ENCODE peak calls at places on chromosomes 13 and 19, in four cellular contexts. U is H54, L is IMR-90, P is H1. W is an unnamed sample.

GRCh38 chr13:99484405-99484981 is 16.8 kb upstream of the TM9SF2 start:
- DNase-seq in L (peak), U (no peak), P (no peak), W (peak)

GRCh38 chr13:40995997-40996396 is 23.1 kb downstream of the ELF1 start:
- DNase-seq in L (no peak), U (no peak), P (no peak), W (no peak)

GRCh38 chr13:40318366-40318765 is 348.1 kb downstream of the FOXO1 start:
- DNase-seq in U (no peak), P (no peak), L (no peak), W (peak)

GRCh38 chr19:6484831-6485230 is 3.2 kb upstream of the DENND1C start:
- DNase-seq in L (no peak), U (no peak), P (no peak), W (no peak)

GRCh38 chr19:56538254-56538760 is 441 bp upstream of the ZFP28 start:
- DNase-seq in L (peak), P (peak), U (peak), W (peak)

GRCh38 chr13:49436890-49437289 is 7.0 kb downstream of the CAB39L start:
- DNase-seq in U (no peak), L (peak), P (no peak), W (peak)

GRCh38 chr13:76879211-76879875 is 6.9 kb downstream of the KCTD12 start:
- DNase-seq in P (no peak), U (peak), L (peak), W (no peak)

GRCh38 chr13:73223372-73223781 is 164.6 kb downstream of the KLF5 start:
- DNase-seq in P (no peak), U (no peak), L (no peak), W (no peak)

GRCh38 chr19:46297700-46298476 is 1.0 kb downstream of the HIF3A start:
- DNase-seq in P (peak), U (no peak), L (no peak), W (peak)

GRCh38 chr13:37608750-37609339 is 10.3 kb upstream of the POSTN start:
- DNase-seq in L (no peak), P (no peak), U (no peak), W (no peak)

GRCh38 chr13:113383089-113383488 is 19.2 kb upstream of the GRTP1 start:
- DNase-seq in L (no peak), P (no peak), U (no peak), W (no peak)

GRCh38 chr13:36582977-36583376 is 90.8 kb upstream of the SERTM1 start:
- DNase-seq in P (no peak), U (no peak), L (no peak), W (no peak)

GRCh38 chr13:47858042-47858677 is 142.9 kb downstream of the SUCLA2 start:
- DNase-seq in U (no peak), L (no peak), P (no peak), W (no peak)

GRCh38 chr13:98584668-98585397 is 7.9 kb upstream of the STK24 start:
- DNase-seq in P (no peak), U (no peak), L (no peak), W (no peak)

GRCh38 chr19:40143612-40144011 is 47.6 kb upstream of the MAP3K10 start:
- DNase-seq in L (no peak), P (no peak), U (no peak), W (no peak)

GRCh38 chr13:65677906-65678305 is 1552.2 kb downstream of the PCDH9 start:
- DNase-seq in L (peak), P (no peak), U (no peak), W (no peak)

GRCh38 chr19:3398114-3398899 is 31.9 kb downstream of the NFIC start:
- DNase-seq in P (no peak), U (no peak), L (peak), W (no peak)

GRCh38 chr13:44051923-44052322 is 172.2 kb downstream of the LACC1 start:
- DNase-seq in L (peak), U (no peak), P (no peak), W (no peak)

GRCh38 chr13:114124921-114125320 is 7.5 kb downstream of the RASA3 start:
- DNase-seq in L (peak), P (no peak), U (peak), W (no peak)

GRCh38 chr19:19170053-19170945 is at the start of gene MEF2B:
- DNase-seq in L (peak), U (no peak), P (peak), W (peak)

GRCh38 chr19:48085904-48086864 is 24.4 kb downstream of the PLA2G4C start:
- DNase-seq in U (no peak), P (peak), L (no peak), W (no peak)

GRCh38 chr19:56367829-56368711 is 25.3 kb downstream of the ZNF582 start:
- DNase-seq in U (no peak), L (peak), P (peak), W (peak)

GRCh38 chr13:97003071-97003470 is 8.8 kb upstream of the OXGR1 start:
- DNase-seq in P (no peak), L (no peak), U (no peak), W (no peak)

GRCh38 chr13:91369432-91369831 is 21.9 kb downstream of the MIR17HG start:
- DNase-seq in L (peak), P (no peak), U (no peak), W (no peak)

GRCh38 chr13:59680429-59681024 is 483.2 kb downstream of the DIAPH3 start:
- DNase-seq in U (no peak), P (no peak), L (peak), W (peak)

GRCh38 chr13:108816381-108816780 is 187.0 kb downstream of the MYO16 start:
- DNase-seq in L (no peak), U (no peak), P (no peak), W (no peak)

GRCh38 chr19:42096255-42096837 is 20.4 kb downstream of the ZNF574 start:
- DNase-seq in L (no peak), U (no peak), P (no peak), W (no peak)

GRCh38 chr13:20826810-20827560 is 53.2 kb upstream of the EEF1AKMT1 start:
- DNase-seq in L (peak), P (no peak), U (no peak), W (no peak)

GRCh38 chr13:39616087-39616694 is 13.2 kb upstream of the LHFPL6 start:
- DNase-seq in L (peak), U (peak), P (no peak), W (peak)

GRCh38 chr13:48631441-48631840 is 22.3 kb upstream of the CYSLTR2 start:
- DNase-seq in U (no peak), P (no peak), L (no peak), W (no peak)

GRCh38 chr19:31096930-31097329 is 252.3 kb downstream of the TSHZ3 start:
- DNase-seq in U (no peak), P (no peak), L (no peak), W (no peak)

GRCh38 chr19:29666634-29667389 is 1.6 kb downstream of the PLEKHF1 start:
- DNase-seq in L (peak), P (peak), U (peak), W (peak)

GRCh38 chr19:29664753-29665214 is 477 bp upstream of the PLEKHF1 start:
- DNase-seq in P (no peak), L (no peak), U (no peak), W (no peak)

GRCh38 chr19:29665826-29666633 is 769 bp downstream of the PLEKHF1 start:
- DNase-seq in L (peak), P (peak), U (no peak), W (no peak)

GRCh38 chr19:29663861-29664752 is 1.2 kb upstream of the PLEKHF1 start:
- DNase-seq in U (no peak), L (peak), P (no peak), W (no peak)

GRCh38 chr19:29665215-29665825 is at the start of gene PLEKHF1:
- DNase-seq in L (peak), P (peak), U (peak), W (peak)
- TF ChIP-seq POLR2A in L (peak), P (no peak), U (peak), W (no peak)

GRCh38 chr19:49680473-49681351 is 3.6 kb downstream of the PRMT1 start:
- DNase-seq in P (peak), U (peak), L (peak), W (peak)
- TF ChIP-seq POLR2A in P (no peak), U (no peak), L (no peak), W (no peak)

DNA sequence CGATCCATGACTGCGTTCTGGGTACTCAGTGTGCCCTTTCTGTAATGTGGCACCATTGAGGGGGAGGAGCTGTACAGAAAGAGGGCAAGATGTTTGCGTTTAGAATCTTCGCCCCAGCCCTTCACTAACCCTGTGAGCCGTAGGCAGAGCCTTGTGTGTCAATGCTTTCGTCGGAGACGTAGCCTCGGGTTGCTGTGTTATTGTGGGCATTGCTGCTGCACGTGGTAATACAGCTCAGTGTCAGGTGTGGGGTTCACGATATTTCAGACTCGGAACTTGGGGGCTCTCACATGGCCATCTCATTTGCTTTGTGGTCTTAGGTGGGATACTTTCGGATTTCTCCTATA is 6.1 kb downstream of the RPS9 start:
- DNase-seq in L (no peak), U (no peak), P (no peak), W (no peak)
- TF ChIP-seq POLR2A in L (no peak), U (no peak), P (peak), W (no peak)

DNA sequence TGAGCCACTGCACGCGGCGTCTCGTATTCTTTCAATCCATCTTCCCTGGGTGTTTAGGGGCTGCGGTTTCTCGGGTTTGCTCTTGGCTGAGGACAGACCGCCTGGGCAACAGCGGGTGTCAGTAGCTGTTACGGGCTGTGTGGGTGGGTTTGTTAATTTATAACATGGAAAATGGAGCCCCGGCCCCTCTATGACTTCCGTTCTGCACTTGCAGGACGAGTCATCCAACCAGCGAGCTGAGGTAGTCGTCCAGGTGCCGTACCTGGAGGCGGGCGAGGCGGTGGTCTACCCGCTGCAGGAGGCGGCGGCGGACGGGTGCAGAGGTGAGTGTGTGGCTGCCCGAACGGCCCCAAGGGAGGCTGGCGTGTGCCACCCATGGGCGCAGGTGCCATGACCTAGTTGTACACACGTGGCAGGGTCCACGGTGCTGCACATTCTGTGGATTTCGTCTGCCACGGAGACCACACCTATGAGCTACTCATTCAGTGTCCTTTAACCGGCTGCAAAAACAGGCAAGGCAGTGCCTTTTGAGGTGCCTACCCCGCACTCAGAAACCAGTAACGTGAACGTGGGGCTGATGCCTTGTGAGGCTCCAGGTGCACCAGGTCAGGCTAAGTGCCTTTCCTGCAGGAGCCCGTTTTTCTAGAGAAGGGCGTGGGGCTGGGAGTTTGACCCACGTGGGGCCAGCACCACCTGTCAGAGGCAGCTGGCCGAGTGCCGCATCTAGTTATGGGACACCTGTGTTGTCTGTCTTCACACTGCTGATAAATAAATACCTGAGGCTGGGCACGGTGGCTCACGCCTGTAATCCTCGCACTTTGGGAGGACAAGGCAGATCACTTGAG is 10.9 kb downstream of the POLR2E start:
- DNase-seq in U (no peak), P (no peak), L (no peak), W (no peak)
- TF ChIP-seq POLR2A in U (no peak), P (no peak), L (no peak), W (no peak)

GRCh38 chr19:43779820-43780219 is 953 bp downstream of the KCNN4 start:
- DNase-seq in L (no peak), P (no peak), U (no peak), W (peak)

GRCh38 chr19:43779147-43779819 is 1.5 kb downstream of the KCNN4 start:
- DNase-seq in L (no peak), P (no peak), U (no peak), W (peak)

GRCh38 chr19:43781630-43782310 is 997 bp upstream of the KCNN4 start:
- DNase-seq in L (no peak), P (no peak), U (no peak), W (no peak)

GRCh38 chr19:43782311-43782660 is 1.5 kb upstream of the KCNN4 start:
- DNase-seq in U (no peak), L (no peak), P (no peak), W (no peak)

GRCh38 chr19:43780706-43781525 is at the start of gene KCNN4:
- DNase-seq in U (peak), P (no peak), L (peak), W (peak)
- TF ChIP-seq POLR2A in U (peak), P (no peak), L (no peak), W (peak)

GRCh38 chr19:43754312-43754561 is 525 bp downstream of the SMG9 start:
- DNase-seq in U (no peak), L (no peak), P (no peak), W (no peak)

GRCh38 chr19:43752287-43752875 is 2.4 kb downstream of the SMG9 start:
- DNase-seq in U (no peak), L (no peak), P (no peak), W (no peak)

GRCh38 chr19:43751466-43752220 is 3.1 kb downstream of the SMG9 start:
- DNase-seq in U (no peak), P (no peak), L (peak), W (no peak)

GRCh38 chr19:43754562-43755255 is at the start of gene SMG9:
- DNase-seq in U (peak), P (peak), L (peak), W (peak)

GRCh38 chr19:43755256-43755801 is 567 bp upstream of the SMG9 start:
- DNase-seq in P (peak), L (peak), U (no peak), W (peak)
- TF ChIP-seq POLR2A in P (no peak), L (peak), U (no peak), W (peak)

DNA sequence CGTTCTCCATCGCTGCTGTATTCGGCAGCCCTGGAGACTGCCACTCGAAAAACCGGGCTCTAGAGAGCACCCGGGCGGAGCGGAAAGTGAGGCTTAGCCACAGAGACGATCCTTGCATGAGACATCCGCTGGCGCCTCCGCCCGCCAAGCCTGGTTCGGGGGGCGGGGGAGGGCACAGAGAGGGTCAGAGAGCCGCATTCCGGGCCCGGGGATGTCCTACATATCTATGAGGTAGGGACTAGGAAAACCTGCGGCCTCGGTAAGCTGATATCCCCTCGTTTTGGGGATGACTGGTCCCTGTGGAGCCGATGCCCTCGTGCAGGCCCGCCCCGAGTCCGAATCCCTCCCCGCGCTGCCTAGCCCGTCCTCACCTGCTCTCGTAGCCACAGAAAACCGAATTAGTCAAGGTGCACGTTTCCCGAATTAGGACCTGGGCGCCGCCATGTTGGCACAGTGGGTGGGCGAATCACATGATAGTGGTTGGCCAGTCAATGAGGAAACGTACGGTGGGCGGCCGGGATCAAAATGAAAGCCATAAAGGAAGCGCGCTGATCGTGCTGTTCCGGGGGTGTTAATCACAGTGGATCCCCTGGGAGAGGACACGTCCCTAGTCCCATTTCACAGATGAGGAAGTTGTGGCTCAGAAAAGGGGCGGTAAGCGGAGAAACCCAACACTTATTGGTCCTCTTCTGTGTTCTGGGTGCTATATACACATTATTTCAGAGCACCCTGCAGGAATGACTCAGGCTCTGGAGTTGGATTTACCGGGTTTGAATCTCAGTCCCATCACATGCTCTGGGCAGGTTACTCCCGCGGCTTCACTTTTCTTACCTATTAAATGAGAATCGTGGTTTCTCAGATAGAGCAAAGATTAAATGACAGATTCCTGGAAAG is at the start of gene TRMT1:
- DNase-seq in L (peak), U (peak), P (peak), W (peak)
- TF ChIP-seq POLR2A in L (peak), U (peak), P (peak), W (no peak)

GRCh38 chr13:80341098-80341701 is at the start of gene SPRY2:
- DNase-seq in P (peak), L (peak), U (peak), W (peak)
- TF ChIP-seq POLR2A in P (peak), L (peak), U (peak), W (peak)